ENCODE peak calls at places on chromosomes 11 and 22, in nine cellular contexts. E is NT2/D1; F is right atrium auricular region; R is HepG2; X is osteoblast; G is sigmoid colon; N is psoas muscle; O is tibial nerve; I is CD8-positive, alpha-beta memory T cell. T is an unnamed sample.

GRCh38 chr11:8693010-8693551 is 10.5 kb downstream of the RPL27A start:
- DNase-seq in X (peak; percentile 89), R (no peak), E (no peak), F (no peak), O (no peak), N (no peak), G (no peak), I (no peak), T (peak; percentile 29)

GRCh38 chr22:48438791-48439559 is 1388.7 kb downstream of the BRD1 start:
- DNase-seq in F (no peak), G (no peak), R (no peak), O (no peak), I (no peak), X (no peak), N (no peak), E (no peak), T (no peak)

GRCh38 chr11:70290341-70291065 is 20.0 kb downstream of the PPFIA1 start:
- DNase-seq in X (no peak), E (no peak), N (no peak), G (no peak), I (no peak), O (no peak), R (no peak), F (no peak), T (no peak)

GRCh38 chr11:6357222-6357621 is 33.1 kb upstream of the SMPD1 start:
- DNase-seq in I (no peak), F (peak; percentile 88), O (peak; percentile 21), E (no peak), X (peak; percentile 87), N (peak; percentile 69), G (peak; percentile 88), R (no peak), T (no peak)

GRCh38 chr11:25197515-25197914 is 700.7 kb downstream of the LUZP2 start:
- DNase-seq in R (no peak), F (no peak), I (no peak), E (no peak), O (no peak), N (no peak), X (no peak), G (no peak), T (no peak)

GRCh38 chr22:41927813-41928212 is 1.2 kb upstream of the TNFRSF13C start:
- DNase-seq in G (no peak), E (no peak), X (peak; percentile 73), I (no peak), N (no peak), O (no peak), F (no peak), R (no peak), T (peak; percentile 50)

GRCh38 chr11:73308963-73309960 is 1.2 kb downstream of the ARHGEF17 start:
- DNase-seq in R (peak; percentile 92), O (peak; percentile 82), E (peak; percentile 84), F (peak; percentile 94), I (no peak), G (peak; percentile 98), N (peak; percentile 91), X (peak; percentile 99), T (peak; percentile 95)

GRCh38 chr22:43628253-43628649 is 183.9 kb downstream of the EFCAB6 start:
- DNase-seq in G (no peak), O (no peak), R (no peak), E (no peak), X (no peak), F (no peak), I (no peak), N (no peak), T (no peak)

GRCh38 chr11:2799881-2800654 is 85.5 kb downstream of the CDKN1C start:
- DNase-seq in R (no peak), O (no peak), I (no peak), G (peak; percentile 62), X (peak; percentile 90), E (peak; percentile 8), F (no peak), N (peak; percentile 4), T (no peak)

GRCh38 chr22:19798825-19799224 is 38.2 kb downstream of the TBX1 start:
- DNase-seq in N (no peak), O (no peak), I (no peak), R (no peak), E (no peak), X (no peak), F (no peak), G (no peak), T (no peak)

GRCh38 chr11:2831826-2832717 is 53.5 kb downstream of the CDKN1C start:
- DNase-seq in X (no peak), G (no peak), O (no peak), N (peak; percentile 7), I (no peak), F (no peak), E (no peak), R (no peak), T (no peak)

GRCh38 chr11:83971063-83971462 is 684.9 kb upstream of the CCDC90B start:
- DNase-seq in E (no peak), G (no peak), I (no peak), O (no peak), X (no peak), R (no peak), N (no peak), F (no peak), T (no peak)

GRCh38 chr22:48210812-48211211 is 1448.4 kb downstream of the TBC1D22A start:
- DNase-seq in G (no peak), E (no peak), N (no peak), R (no peak), O (no peak), X (no peak), F (no peak), I (no peak), T (no peak)

GRCh38 chr11:2143652-2144548 is 4.7 kb upstream of the IGF2 start:
- DNase-seq in E (no peak), N (no peak), I (no peak), G (no peak), R (no peak), F (no peak), X (no peak), O (no peak), T (peak; percentile 88)

GRCh38 chr11:32438883-32439487 is 3.6 kb upstream of the WT1 start:
- DNase-seq in G (no peak), E (no peak), X (no peak), O (no peak), I (no peak), F (no peak), R (no peak), N (no peak), T (peak; percentile 74)
- H3K27me3 ChIP-seq in G (peaks cover 38% of the 10 kb centered on the region), E (peaks cover 97% of the 10 kb centered on the region), X (peaks cover 84% of the 10 kb centered on the region), O (peaks cover 3% of the 10 kb centered on the region), I (peaks cover 18% of the 10 kb centered on the region), F (peaks cover 28% of the 10 kb centered on the region), R (peaks cover 8% of the 10 kb centered on the region), N (peaks cover 86% of the 10 kb centered on the region), T (peaks cover 92% of the 10 kb centered on the region)

DNA sequence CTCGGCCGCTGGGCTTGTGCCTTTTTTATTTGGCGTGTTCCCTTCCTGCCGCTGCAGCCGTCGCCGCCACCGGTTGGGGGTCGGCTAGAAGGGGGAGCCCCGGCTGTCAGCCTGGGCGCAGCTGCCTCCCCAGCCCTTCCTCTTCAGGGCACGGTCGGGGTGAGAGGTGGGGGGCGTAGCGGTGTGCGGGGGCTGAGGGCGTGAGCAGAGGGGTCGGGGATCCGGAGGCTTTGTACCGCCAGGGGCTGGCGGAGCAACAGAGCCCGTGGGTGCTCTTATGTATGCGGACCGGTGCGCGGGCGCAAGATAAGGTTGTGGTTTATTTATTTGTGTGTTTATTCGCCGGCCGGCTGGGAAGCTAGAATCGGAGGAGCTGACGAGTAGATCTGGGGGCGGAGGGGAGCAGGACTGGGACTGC is 482 bp downstream of the ZBTB16 start:
- DNase-seq in E (no peak), X (no peak), F (no peak), R (no peak), O (no peak), G (peak; percentile 77), I (peak; percentile 39), N (peak; percentile 42), T (peak; percentile 77)
- H3K4me3 ChIP-seq in E (peak overlapping the region; percentile 60), X (peak overlapping the region; percentile 72), F (peak overlapping the region; percentile 97), R (no peak overlapping the region), O (peak overlapping the region; percentile 67), G (peak overlapping the region; percentile 88), I (peak overlapping the region; percentile 69), N (peak overlapping the region; percentile 97), T (peak overlapping the region; percentile 68)

GRCh38 chr11:120149246-120149645 is 11.3 kb upstream of the TRIM29 start:
- DNase-seq in N (no peak), F (no peak), E (no peak), X (no peak), O (no peak), G (no peak), R (no peak), I (no peak), T (no peak)

GRCh38 chr11:120146413-120147093 is 8.6 kb upstream of the TRIM29 start:
- DNase-seq in N (no peak), X (no peak), F (peak; percentile 50), R (no peak), I (no peak), G (no peak), O (no peak), E (no peak), T (no peak)

GRCh38 chr11:120147950-120148270 is 10.0 kb upstream of the TRIM29 start:
- DNase-seq in R (no peak), X (no peak), G (no peak), I (no peak), N (no peak), F (no peak), O (no peak), E (no peak), T (no peak)

GRCh38 chr11:120151536-120151935 is 13.6 kb upstream of the TRIM29 start:
- DNase-seq in R (no peak), E (no peak), N (no peak), I (no peak), F (no peak), X (no peak), O (no peak), G (no peak), T (no peak)

DNA sequence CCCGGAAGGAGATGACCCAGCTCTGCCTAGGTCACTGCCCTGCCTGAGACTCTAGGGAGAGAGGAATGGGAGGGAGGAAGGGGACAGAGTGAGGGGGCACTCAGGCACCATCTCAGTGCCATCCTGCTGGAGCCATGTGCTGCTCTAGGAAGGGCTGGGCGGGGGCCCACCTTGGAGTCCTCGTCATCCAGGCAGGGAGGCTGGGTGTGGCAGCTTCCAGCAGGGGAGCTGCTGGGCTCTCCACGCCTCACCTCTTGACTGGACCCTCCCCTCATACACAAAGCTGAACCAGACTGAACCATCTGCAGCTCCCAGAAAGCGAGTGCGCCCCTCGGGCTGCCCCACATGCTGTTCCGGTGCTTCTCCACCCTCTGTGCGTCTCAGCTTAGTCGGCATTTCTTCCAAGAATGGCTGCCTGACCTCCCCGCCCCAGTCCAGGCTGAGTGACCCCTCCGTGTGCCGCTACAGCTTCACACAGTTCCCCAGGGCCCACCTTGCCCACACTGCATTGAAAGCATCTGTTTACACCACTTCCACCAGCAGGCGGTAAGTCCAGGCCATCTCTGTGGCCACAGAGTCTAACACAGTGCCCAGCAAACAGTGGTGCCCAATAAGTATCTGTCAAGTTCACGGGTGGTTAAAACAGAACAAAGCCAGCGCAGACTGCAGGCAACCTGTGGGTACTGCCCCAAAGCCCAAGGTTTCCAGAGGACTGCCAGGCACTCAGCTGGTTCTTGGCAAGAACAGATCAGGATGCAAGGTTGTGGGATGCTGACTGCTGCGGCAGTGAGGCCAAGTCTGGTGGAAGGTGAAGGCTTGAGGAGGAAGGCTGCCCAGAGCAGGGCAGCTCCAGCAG is 9.4 kb upstream of the TRIM29 start:
- DNase-seq in R (no peak), E (no peak), O (no peak), X (no peak), G (no peak), I (no peak), F (peak; percentile 53), N (no peak), T (peak; percentile 35)
- H3K27me3 ChIP-seq in R (peaks cover 4% of the 10 kb centered on the region), E (no peaks in the 10 kb centered on the region), O (no peaks in the 10 kb centered on the region), X (peaks cover 50% of the 10 kb centered on the region), G (no peaks in the 10 kb centered on the region), I (no peaks in the 10 kb centered on the region), F (no peaks in the 10 kb centered on the region), N (peaks cover 55% of the 10 kb centered on the region), T (no peaks in the 10 kb centered on the region)

GRCh38 chr11:34439521-34440258 is 956 bp downstream of the CAT start:
- DNase-seq in R (peak; percentile 59), G (no peak), X (no peak), F (no peak), N (no peak), I (no peak), O (no peak), E (no peak), T (no peak)
- H3K4me3 ChIP-seq in R (peak overlapping the region; percentile 84), G (peak overlapping the region; percentile 89), X (peak overlapping the region; percentile 96), F (peak overlapping the region; percentile 94), N (peak overlapping the region; percentile 87), I (peak overlapping the region; percentile 77), O (peak overlapping the region; percentile 83), E (no peak overlapping the region), T (no peak overlapping the region)